ENCODE peak calls at places on chromosome 20, in nine cellular contexts. Q is astrocyte of the cerebellum; U is spleen; S is AG04450; B is choroid plexus epithelial cell; N is cardiac fibroblast; G is foreskin keratinocyte; P is GM13977; V is CD8-positive, alpha-beta T cell. R is an unnamed sample.

GRCh38 chr20:58241766-58242465 is 13.5 kb upstream of the ANKRD60 start:
- DNase-seq in U (no peak), N (no peak), P (no peak), Q (no peak), S (no peak), G (no peak), B (no peak), V (no peak), R (no peak)

GRCh38 chr20:58717278-58718091 is 24.9 kb downstream of the NPEPL1 start:
- DNase-seq in P (peak; percentile 15), N (no peak), B (no peak), U (no peak), S (no peak), Q (no peak), G (no peak), V (no peak), R (no peak)

GRCh38 chr20:15759546-15760216 is 813.6 kb downstream of the KIF16B start:
- DNase-seq in Q (no peak), N (peak; percentile 9), P (no peak), S (no peak), G (no peak), B (no peak), V (no peak), U (no peak), R (no peak)

GRCh38 chr20:48651960-48652359 is 175.8 kb downstream of the PREX1 start:
- DNase-seq in N (no peak), U (no peak), G (no peak), V (no peak), B (no peak), P (no peak), S (no peak), Q (no peak), R (no peak)

GRCh38 chr20:63139369-63139768 is 76.6 kb downstream of the YTHDF1 start:
- DNase-seq in V (no peak), P (no peak), S (no peak), N (no peak), U (peak; percentile 41), Q (no peak), G (no peak), B (no peak), R (no peak)

GRCh38 chr20:24650091-24650490 is 180.7 kb downstream of the SYNDIG1 start:
- DNase-seq in U (peak; percentile 19), G (no peak), Q (no peak), S (peak; percentile 50), B (no peak), P (no peak), N (peak; percentile 65), V (no peak), R (no peak)

GRCh38 chr20:57061058-57061900 is 205.2 kb downstream of the BMP7 start:
- DNase-seq in Q (no peak), V (no peak), U (no peak), S (no peak), B (peak; percentile 67), N (no peak), P (no peak), G (no peak), R (no peak)

GRCh38 chr20:1320016-1320415 is 8.9 kb downstream of the SDCBP2 start:
- DNase-seq in U (peak; percentile 38), G (no peak), P (no peak), N (no peak), Q (no peak), V (no peak), B (no peak), S (no peak), R (no peak)

GRCh38 chr20:40481743-40482458 is 207.1 kb downstream of the MAFB start:
- DNase-seq in V (no peak), N (no peak), U (no peak), B (peak; percentile 28), G (no peak), Q (no peak), P (no peak), S (no peak), R (no peak)

GRCh38 chr20:1369970-1370369 is 22.9 kb downstream of the FKBP1A start:
- DNase-seq in P (no peak), V (no peak), Q (no peak), N (no peak), G (no peak), S (no peak), U (no peak), B (no peak), R (no peak)

GRCh38 chr20:17646901-17647301 is 35.1 kb downstream of the RRBP1 start:
- DNase-seq in G (no peak), V (no peak), Q (no peak), S (no peak), P (no peak), B (no peak), U (peak; percentile 25), N (no peak), R (no peak)

GRCh38 chr20:33423141-33423834 is 20.3 kb downstream of the SNTA1 start:
- DNase-seq in S (no peak), B (peak; percentile 71), U (no peak), G (no peak), N (peak; percentile 66), Q (no peak), P (no peak), V (no peak), R (no peak)

DNA sequence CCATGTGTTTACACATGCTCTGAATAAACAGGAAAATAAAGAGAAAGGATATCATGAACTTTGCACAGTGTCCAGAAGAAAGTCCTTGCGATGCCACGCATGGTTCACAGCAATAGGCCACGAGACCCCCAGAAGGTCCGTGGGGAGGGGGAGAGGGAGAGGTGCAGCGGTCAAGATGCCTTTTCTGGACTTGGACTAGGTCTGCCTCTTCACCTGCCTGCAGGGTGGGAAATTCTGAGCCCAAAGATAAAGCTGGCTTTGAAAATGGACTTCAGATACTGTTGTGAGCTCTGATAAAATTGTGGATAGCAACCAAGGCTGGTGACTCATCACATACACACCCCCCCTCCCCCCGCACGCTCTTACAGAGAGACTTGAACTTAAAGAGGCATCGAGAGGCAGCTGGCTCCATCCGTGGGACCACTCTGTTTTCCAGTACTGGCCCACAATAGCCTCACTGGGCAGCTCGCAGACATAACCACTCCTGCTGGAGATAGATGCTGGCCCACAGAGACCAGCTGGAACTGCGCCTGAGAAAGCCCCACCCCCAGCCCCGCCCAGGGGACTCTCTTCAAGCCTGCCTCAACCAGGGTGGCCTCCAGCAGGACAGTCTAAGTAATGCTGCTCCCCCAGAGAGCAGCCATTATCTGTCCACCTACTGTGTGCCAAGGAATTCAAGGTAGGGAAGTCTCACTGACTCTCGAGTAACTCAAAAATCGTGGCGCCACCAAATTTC is 21.2 kb upstream of the NFATC2 start:
- DNase-seq in U (no peak), B (peak; percentile 90), P (no peak), N (peak; percentile 83), Q (peak; percentile 75), G (no peak), S (peak; percentile 51), V (no peak), R (peak; percentile 35)
- TF ChIP-seq CTCF in U (no peak), B (no peak), P (no peak), N (peak; percentile 21), Q (no peak), G (no peak), S (no peak), V (no peak), R (no peak)

DNA sequence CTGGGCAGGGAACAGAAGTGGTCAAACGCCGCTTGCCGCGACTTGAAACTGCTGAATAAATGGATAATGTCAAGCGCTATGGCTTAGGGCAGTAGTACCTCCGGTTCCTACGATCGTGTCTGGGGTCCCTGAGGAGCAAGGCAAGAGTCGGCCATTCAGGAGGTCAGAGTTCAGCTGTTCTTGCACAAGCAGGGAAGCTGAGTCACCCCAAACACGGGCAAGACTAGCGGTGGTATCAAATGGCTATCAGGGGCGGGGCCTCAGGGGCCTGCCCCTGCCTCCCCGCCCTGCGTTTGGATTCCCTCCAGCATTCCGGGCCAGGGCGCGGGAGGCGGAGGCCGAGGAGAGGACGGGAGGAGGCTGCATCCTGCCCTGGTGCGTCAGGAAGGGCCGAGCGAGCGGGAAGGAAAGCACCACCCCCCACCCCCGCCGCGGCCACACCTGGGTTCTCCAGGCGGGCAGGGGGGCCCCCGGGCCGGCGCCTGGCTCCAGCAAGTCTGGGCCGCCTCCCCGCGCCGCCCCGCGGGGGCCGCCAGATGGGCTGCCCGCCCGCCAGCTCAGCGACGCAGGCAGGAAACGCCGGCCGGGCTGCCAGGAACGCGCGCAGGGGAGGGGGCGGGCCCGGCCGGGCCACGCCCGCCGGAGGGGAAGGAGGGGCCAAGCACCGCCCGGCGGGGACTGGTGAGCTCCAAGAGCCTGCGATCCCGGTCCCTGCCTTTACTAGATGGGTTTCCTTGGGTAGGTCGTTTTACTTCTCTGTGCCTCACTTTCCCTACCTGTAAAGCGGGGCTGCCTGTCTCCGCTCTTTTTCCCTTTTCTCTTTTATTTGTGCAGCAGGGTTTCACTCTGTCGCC is 32.2 kb upstream of the ID1 start:
- DNase-seq in Q (peak; percentile 93), N (peak; percentile 99), V (peak; percentile 75), U (peak; percentile 98), B (peak; percentile 99), S (peak; percentile 97), G (peak; percentile 96), P (peak; percentile 93), R (peak; percentile 89)
- TF ChIP-seq CTCF in Q (no peak), N (no peak), V (no peak), U (no peak), B (no peak), S (no peak), G (peak; percentile 38), P (peak; percentile 7), R (no peak)

DNA sequence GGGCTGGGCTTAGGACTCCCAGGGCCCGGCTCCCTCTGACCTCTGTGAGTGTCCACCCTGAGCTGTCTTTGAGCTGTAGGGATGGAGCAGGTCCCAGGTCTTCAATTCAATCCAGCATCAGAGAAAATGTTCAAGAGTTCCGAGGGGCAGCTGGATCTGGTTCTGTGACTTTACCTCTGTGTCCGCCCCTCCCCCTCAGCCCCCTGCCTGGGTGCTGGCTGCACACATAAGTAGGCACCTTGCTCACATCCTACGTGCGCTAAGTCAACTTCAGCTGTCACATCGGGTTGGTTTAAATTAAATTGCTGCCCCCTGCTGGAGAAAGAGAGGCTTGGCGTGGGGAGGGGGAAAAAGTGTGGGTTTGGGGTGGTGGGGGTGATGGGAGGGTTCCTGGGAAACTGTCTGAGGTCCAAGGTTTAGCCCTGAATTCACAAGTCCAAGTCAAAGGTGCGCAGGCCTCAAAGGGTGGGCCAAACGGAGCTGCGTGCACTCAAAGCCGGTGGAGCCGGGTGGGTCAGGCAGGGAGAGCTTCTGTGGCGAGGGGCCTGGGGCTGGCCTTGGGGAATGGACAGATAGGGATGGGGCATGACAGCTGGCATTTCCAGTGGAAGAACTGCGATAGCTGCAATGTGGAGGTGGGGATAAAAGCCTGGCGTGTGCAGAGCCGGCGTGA is 3.0 kb downstream of the WFDC5 start:
- DNase-seq in N (peak; percentile 42), B (peak; percentile 36), S (no peak), G (no peak), U (no peak), V (no peak), Q (no peak), P (peak; percentile 42), R (no peak)
- TF ChIP-seq CTCF in N (peak; percentile 48), B (peak; percentile 66), S (peak; percentile 51), G (peak; percentile 56), U (peak; percentile 17), V (no peak), Q (peak; percentile 56), P (peak; percentile 59), R (peak; percentile 40)

DNA sequence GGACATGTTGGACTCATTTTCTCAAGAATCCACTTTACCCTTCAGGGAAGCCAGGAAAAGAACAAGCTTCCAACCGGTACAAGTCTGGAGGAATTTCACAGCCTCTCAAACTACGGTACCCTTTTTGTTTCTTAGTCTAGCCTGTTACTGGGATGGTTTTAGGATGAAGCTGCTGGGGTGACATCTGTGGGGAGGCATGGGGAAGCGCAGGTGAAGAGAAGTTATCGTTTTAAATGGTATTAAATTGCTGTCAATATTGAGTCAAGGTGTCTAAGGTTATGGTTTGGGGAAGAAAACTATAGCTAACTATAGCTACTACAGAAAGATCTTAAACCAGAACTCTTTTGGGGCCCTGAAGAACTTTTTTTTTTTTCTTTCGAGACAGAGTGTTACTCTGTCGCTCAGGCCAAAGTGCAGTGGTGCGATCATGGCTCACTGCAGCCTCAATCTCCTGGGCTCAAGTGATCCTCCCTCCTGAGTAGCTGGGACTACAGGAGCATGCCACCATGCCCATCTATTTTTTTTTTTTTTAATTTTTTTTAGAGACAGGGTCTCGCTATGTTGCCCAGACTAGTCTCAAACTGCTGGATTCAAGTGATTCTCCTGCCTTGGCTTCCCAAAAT is 128.7 kb downstream of the RIN2 start:
- DNase-seq in U (no peak), B (peak; percentile 60), N (peak; percentile 44), G (no peak), Q (no peak), S (no peak), P (no peak), V (no peak), R (no peak)
- TF ChIP-seq CTCF in U (no peak), B (peak; percentile 51), N (peak; percentile 8), G (peak; percentile 57), Q (peak; percentile 6), S (peak; percentile 34), P (no peak), V (no peak), R (no peak)

R was measured in CD4-positive, alpha-beta T cell.